ENCODE peak calls at places on chromosome 2, in four cellular contexts. B, U, L and E are unnamed samples.
A peak's percentile ranks its signal among the peaks of the same experiment; 100 is the strongest.

GRCh38 chr2:182595650-182596049 is 120.4 kb upstream of the DNAJC10 start:
- DNase-seq in B (no peak), U (no peak), L (no peak), E (no peak)

GRCh38 chr2:86764661-86765307 is 25.9 kb downstream of the CD8A start:
- DNase-seq in B (no peak), U (peak; percentile 17), L (peak; percentile 58), E (no peak)

GRCh38 chr2:43399515-43400245 is 173.3 kb upstream of the ZFP36L2 start:
- DNase-seq in B (no peak), U (no peak), L (peak; percentile 16), E (no peak)

GRCh38 chr2:191038741-191039140 is 24.8 kb upstream of the STAT1 start:
- DNase-seq in B (no peak), U (no peak), L (no peak), E (no peak)

GRCh38 chr2:53202063-53202462 is 565.5 kb upstream of the CHAC2 start:
- DNase-seq in B (no peak), U (no peak), L (no peak), E (no peak)

GRCh38 chr2:25851740-25852503 is 26.4 kb downstream of the ASXL2 start:
- DNase-seq in B (no peak), U (peak; percentile 15), L (peak; percentile 63), E (peak; percentile 21)

GRCh38 chr2:168624028-168624427 is 168.0 kb downstream of the CERS6 start:
- DNase-seq in B (no peak), U (no peak), L (no peak), E (no peak)

GRCh38 chr2:165839610-165840009 is 45.6 kb upstream of the GALNT3 start:
- DNase-seq in B (no peak), U (no peak), L (no peak), E (no peak)

GRCh38 chr2:23523651-23524260 is 138.8 kb downstream of the KLHL29 start:
- DNase-seq in B (no peak), U (no peak), L (no peak), E (no peak)

GRCh38 chr2:239630618-239631286 is 229.9 kb upstream of the HDAC4 start:
- DNase-seq in B (no peak), U (no peak), L (no peak), E (no peak)

GRCh38 chr2:198000417-198000816 is 196.0 kb downstream of the PLCL1 start:
- DNase-seq in B (no peak), U (no peak), L (no peak), E (no peak)

GRCh38 chr2:8676191-8676914 is 5.5 kb upstream of the ID2 start:
- DNase-seq in B (peak; percentile 69), U (no peak), L (peak; percentile 90), E (no peak)

GRCh38 chr2:41698787-41699422 is 348.9 kb upstream of the PKDCC start:
- DNase-seq in B (peak; percentile 83), U (no peak), L (peak; percentile 85), E (no peak)

GRCh38 chr2:64420675-64421074 is 33.3 kb upstream of the LGALSL start:
- DNase-seq in B (no peak), U (no peak), L (no peak), E (no peak)

GRCh38 chr2:119810039-119810630 is 50.4 kb downstream of the PTPN4 start:
- DNase-seq in B (no peak), U (no peak), L (no peak), E (no peak)

GRCh38 chr2:215019521-215020145 is 118.8 kb downstream of the ABCA12 start:
- DNase-seq in B (no peak), U (no peak), L (no peak), E (no peak)

GRCh38 chr2:58047969-58048368 is 1.4 kb downstream of the VRK2 start:
- DNase-seq in B (no peak), U (no peak), L (no peak), E (no peak)

GRCh38 chr2:58045580-58046334 is 849 bp upstream of the VRK2 start:
- DNase-seq in B (no peak), U (no peak), L (no peak), E (no peak)

GRCh38 chr2:58047373-58047674 is 718 bp downstream of the VRK2 start:
- DNase-seq in B (no peak), U (peak; percentile 16), L (no peak), E (peak; percentile 24)

GRCh38 chr2:58046585-58047372 is at the start of gene VRK2:
- DNase-seq in B (peak; percentile 88), U (peak; percentile 72), L (peak; percentile 21), E (peak; percentile 64)

DNA sequence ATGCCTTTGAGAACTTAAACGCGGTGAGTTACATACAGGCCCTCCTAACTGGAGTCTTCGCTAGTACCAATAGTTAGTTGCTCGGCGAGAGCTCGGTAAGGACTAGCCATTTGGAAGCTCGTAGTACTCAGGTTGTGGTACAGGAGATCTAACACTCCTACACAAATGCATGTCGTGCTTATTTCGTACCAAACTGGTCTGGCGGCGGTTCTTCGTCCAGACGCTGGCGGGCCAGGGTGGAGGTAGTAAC is 346 bp upstream of the VRK2 start:
- DNase-seq in B (no peak), U (no peak), L (no peak), E (no peak)
- TF ChIP-seq POLR2AphosphoS5 in B (no peak), U (no peak), L (no peak), E (no peak)

GRCh38 chr2:45242161-45242741 is 233.0 kb upstream of the SIX2 start:
- DNase-seq in B (no peak), U (no peak), L (no peak), E (no peak)
- TF ChIP-seq TAF1 in B (no peak), U (no peak), L (no peak), E (no peak)

GRCh38 chr2:84900951-84901350 is 4.5 kb upstream of the TMSB10 start:
- DNase-seq in B (no peak), U (no peak), L (no peak), E (no peak)
- TF ChIP-seq POLR2AphosphoS5 in B (no peak), U (no peak), L (no peak), E (no peak)

DNA sequence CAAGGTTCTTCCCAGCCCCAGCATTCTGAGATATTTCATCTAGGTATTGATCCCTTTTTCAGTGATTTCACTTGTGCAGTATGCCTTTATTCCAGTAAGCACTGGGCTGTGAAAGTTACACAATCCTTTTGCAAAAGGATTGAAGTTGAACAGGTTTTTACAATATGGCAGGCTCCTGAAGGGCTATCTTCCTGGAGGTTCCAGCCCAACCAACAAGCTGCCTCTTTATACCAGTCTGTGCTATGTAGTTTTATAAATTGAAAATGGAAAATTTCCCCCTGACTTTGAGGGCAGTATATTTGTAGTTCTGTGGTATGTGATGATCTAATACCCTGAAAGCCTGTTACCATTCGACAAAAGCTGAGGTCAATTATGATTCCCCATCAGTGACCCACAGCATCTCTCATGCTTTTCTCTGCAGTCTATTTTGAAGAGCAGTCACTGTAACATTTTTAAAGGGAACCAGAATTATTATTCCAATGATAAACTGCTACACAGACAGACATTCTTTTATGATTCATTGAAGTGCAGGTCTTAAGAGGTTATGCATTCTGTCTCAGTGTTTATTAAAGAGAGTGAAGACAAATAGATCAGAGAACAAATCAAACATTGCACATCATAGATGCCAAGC is 35.2 kb upstream of the STPG4 start:
- DNase-seq in B (no peak), U (no peak), L (no peak), E (no peak)
- TF ChIP-seq TAF1 in B (no peak), U (no peak), L (no peak), E (no peak)

GRCh38 chr2:73257021-73257420 is 22.9 kb downstream of the CCT7 start:
- DNase-seq in B (no peak), U (no peak), L (no peak), E (no peak)

GRCh38 chr2:73255907-73256617 is 22.0 kb downstream of the CCT7 start:
- DNase-seq in B (no peak), U (no peak), L (no peak), E (no peak)

GRCh38 chr2:73257425-73258125 is 23.5 kb downstream of the CCT7 start:
- DNase-seq in B (no peak), U (no peak), L (no peak), E (no peak)

GRCh38 chr2:73255007-73255644 is 21.0 kb downstream of the CCT7 start:
- DNase-seq in B (peak; percentile 54), U (no peak), L (no peak), E (no peak)

DNA sequence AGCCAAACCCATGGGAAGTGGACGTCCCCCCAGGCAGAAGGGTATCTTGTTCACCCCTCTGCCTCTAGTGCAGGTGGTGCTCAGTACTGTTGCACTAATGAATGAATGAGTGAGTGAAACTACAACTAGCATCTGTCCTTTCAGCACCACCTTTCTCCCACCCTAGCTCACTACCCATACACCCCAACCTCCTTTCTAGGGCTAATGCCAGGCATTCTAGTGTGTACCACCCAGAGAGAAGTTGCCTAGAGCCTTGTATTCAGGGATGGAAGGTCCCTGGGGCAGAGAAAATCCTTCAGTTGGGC is 22.5 kb downstream of the CCT7 start:
- DNase-seq in B (no peak), U (no peak), L (no peak), E (no peak)
- TF ChIP-seq POLR2AphosphoS5 in B (no peak), U (peak; percentile 5), L (no peak), E (no peak)